ENCODE peak calls at places on chromosomes 12 and 14, in five cellular contexts. Z is NCI-H2081, Y is NCI-H1417, S is NCI-H1092, I is NCI-H82. B is an unnamed sample.

GRCh38 chr14:105852378-105853088 is 326.1 kb downstream of the TMEM121 start:
- DNase-seq in Z (no peak), I (no peak), Y (no peak), S (no peak), B (peak)

GRCh38 chr12:15152456-15152855 is 68.8 kb downstream of the RERG start:
- DNase-seq in I (no peak), Z (no peak), Y (no peak), S (no peak), B (peak)

GRCh38 chr12:23888396-23889068 is 60.9 kb downstream of the SOX5 start:
- DNase-seq in S (no peak), Y (no peak), I (no peak), Z (no peak), B (peak)

GRCh38 chr12:10612110-10612509 is 1.3 kb downstream of the MAGOHB start:
- DNase-seq in Y (no peak), Z (no peak), S (no peak), I (no peak), B (no peak)

GRCh38 chr14:26370118-26370517 is 227.7 kb downstream of the NOVA1 start:
- DNase-seq in Y (no peak), S (no peak), I (peak), Z (no peak), B (peak)

GRCh38 chr14:75654127-75654732 is 6.4 kb downstream of the ERG28 start:
- DNase-seq in Z (peak), I (peak), Y (peak), S (peak), B (peak)

GRCh38 chr14:104147346-104148125 is 9.1 kb downstream of the KIF26A start:
- DNase-seq in Z (no peak), Y (no peak), I (no peak), S (no peak), B (no peak)

GRCh38 chr14:26872930-26873470 is 275.2 kb upstream of the NOVA1 start:
- DNase-seq in I (peak), Z (no peak), Y (no peak), S (no peak), B (peak)

GRCh38 chr14:67525389-67525788 is 7.7 kb upstream of the PLEKHH1 start:
- DNase-seq in Z (no peak), S (no peak), I (no peak), Y (no peak), B (no peak)

GRCh38 chr12:51371295-51371953 is 19.8 kb downstream of the GALNT6 start:
- DNase-seq in S (no peak), Y (peak), I (no peak), Z (no peak), B (peak)

GRCh38 chr12:3087758-3088157 is 10.6 kb downstream of the TSPAN9 start:
- DNase-seq in Z (no peak), S (no peak), Y (no peak), I (no peak), B (peak)

GRCh38 chr14:56131865-56132830 is 13.9 kb downstream of the PELI2 start:
- DNase-seq in S (no peak), I (peak), Z (no peak), Y (peak), B (peak)

GRCh38 chr12:71134405-71134804 is 23.4 kb downstream of the TSPAN8 start:
- DNase-seq in Y (no peak), I (no peak), Z (no peak), S (no peak), B (no peak)

GRCh38 chr14:32947792-32948191 is 9.1 kb downstream of the NPAS3 start:
- DNase-seq in I (no peak), Y (no peak), Z (no peak), S (no peak), B (peak)

GRCh38 chr14:54348001-54348611 is 48.7 kb upstream of the CDKN3 start:
- DNase-seq in I (peak), Z (peak), S (peak), Y (peak), B (peak)

GRCh38 chr12:132148368-132149045 is 4.2 kb downstream of the NOC4L start:
- DNase-seq in I (no peak), S (no peak), Z (no peak), Y (no peak), B (no peak)

GRCh38 chr14:85607571-85608219 is 77.8 kb downstream of the FLRT2 start:
- DNase-seq in Y (no peak), S (no peak), Z (no peak), I (peak), B (no peak)

GRCh38 chr14:20662968-20663731 is 21.2 kb upstream of the RNASE4 start:
- DNase-seq in I (peak), Z (peak), Y (no peak), S (no peak), B (peak)

GRCh38 chr12:110073049-110073831 is 24.9 kb upstream of the C12orf76 start:
- DNase-seq in I (no peak), Y (no peak), Z (peak), S (peak), B (peak)

GRCh38 chr14:93146119-93146518 is 30.4 kb upstream of the ITPK1 start:
- DNase-seq in S (no peak), Y (no peak), Z (no peak), I (no peak), B (no peak)

GRCh38 chr14:74572829-74573360 is 39.1 kb downstream of the LTBP2 start:
- DNase-seq in Z (no peak), I (no peak), Y (no peak), S (no peak), B (peak)

GRCh38 chr12:4567073-4567881 is 5.3 kb downstream of the DYRK4 start:
- DNase-seq in I (no peak), S (no peak), Y (no peak), Z (no peak), B (no peak)

B was measured in NCI-H69.